ENCODE peak calls at places on chromosomes 7 and 10, in four cellular contexts. One of them, this sample, is unnamed.

GRCh38 chr7:92840309-92840708 is 3.9 kb upstream of the CDK6 start:
- DNase-seq in GM23338: peak; percentile 34
- DNase-seq in heart left ventricle: no peak
- DNase-seq in left lung: no peak
- DNase-seq in this sample: no peak

GRCh38 chr7:114939484-114940097 is 17.7 kb downstream of the MDFIC start:
- DNase-seq in GM23338: peak; percentile 23
- DNase-seq in heart left ventricle: no peak
- DNase-seq in left lung: no peak
- DNase-seq in this sample: no peak

GRCh38 chr7:46032936-46033335 is 111.9 kb upstream of the IGFBP3 start:
- DNase-seq in heart left ventricle: no peak
- DNase-seq in GM23338: no peak
- DNase-seq in left lung: no peak
- DNase-seq in this sample: no peak

GRCh38 chr7:143391462-143392404 is 10.6 kb downstream of the ZYX start:
- DNase-seq in left lung: no peak
- DNase-seq in heart left ventricle: peak; percentile 77
- DNase-seq in GM23338: no peak
- DNase-seq in this sample: peak; percentile 75

GRCh38 chr10:43340619-43341018 is 30.8 kb upstream of the FXYD4 start:
- DNase-seq in heart left ventricle: no peak
- DNase-seq in GM23338: no peak
- DNase-seq in left lung: peak; percentile 82
- DNase-seq in this sample: no peak

GRCh38 chr7:99132922-99133321 is 11.0 kb downstream of the SMURF1 start:
- DNase-seq in left lung: no peak
- DNase-seq in GM23338: no peak
- DNase-seq in heart left ventricle: no peak
- DNase-seq in this sample: no peak

GRCh38 chr10:33183658-33184057 is 150.8 kb downstream of the NRP1 start:
- DNase-seq in heart left ventricle: no peak
- DNase-seq in GM23338: no peak
- DNase-seq in left lung: no peak
- DNase-seq in this sample: no peak

GRCh38 chr7:4659551-4660286 is 22.4 kb upstream of the FOXK1 start:
- DNase-seq in left lung: no peak
- DNase-seq in GM23338: peak; percentile 70
- DNase-seq in heart left ventricle: no peak
- DNase-seq in this sample: no peak

GRCh38 chr7:69213882-69214281 is 384.4 kb upstream of the AUTS2 start:
- DNase-seq in GM23338: no peak
- DNase-seq in left lung: no peak
- DNase-seq in heart left ventricle: no peak
- DNase-seq in this sample: no peak

GRCh38 chr10:51879238-51879637 is 179.8 kb upstream of the CSTF2T start:
- DNase-seq in heart left ventricle: no peak
- DNase-seq in GM23338: no peak
- DNase-seq in left lung: no peak
- DNase-seq in this sample: peak; percentile 38

GRCh38 chr10:98338318-98338717 is 70.3 kb upstream of the LOXL4 start:
- DNase-seq in heart left ventricle: no peak
- DNase-seq in left lung: no peak
- DNase-seq in GM23338: no peak
- DNase-seq in this sample: no peak

GRCh38 chr7:1053816-1054370 is 9.5 kb downstream of the GPR146 start:
- DNase-seq in heart left ventricle: no peak
- DNase-seq in left lung: no peak
- DNase-seq in GM23338: no peak
- DNase-seq in this sample: no peak

GRCh38 chr10:30587522-30588031 is 42.0 kb downstream of the LYZL2 start:
- DNase-seq in heart left ventricle: peak; percentile 67
- DNase-seq in GM23338: peak; percentile 61
- DNase-seq in left lung: peak; percentile 69
- DNase-seq in this sample: no peak

GRCh38 chr7:12583181-12583580 is 12.7 kb downstream of the SCIN start:
- DNase-seq in left lung: no peak
- DNase-seq in heart left ventricle: no peak
- DNase-seq in GM23338: no peak
- DNase-seq in this sample: no peak

GRCh38 chr7:155805826-155806095 is 6.5 kb downstream of the SHH start:
- DNase-seq in left lung: no peak
- DNase-seq in heart left ventricle: no peak
- DNase-seq in GM23338: peak; percentile 31
- DNase-seq in this sample: no peak
- H3K4me3 ChIP-seq in left lung: peak overlapping the region; percentile 16
- H3K4me3 ChIP-seq in heart left ventricle: peak overlapping the region; percentile 15
- H3K4me3 ChIP-seq in GM23338: peak overlapping the region; percentile 55
- H3K4me3 ChIP-seq in this sample: peak overlapping the region; percentile 60

GRCh38 chr10:5887641-5888040 is 2.1 kb downstream of the ANKRD16 start:
- DNase-seq in heart left ventricle: no peak
- DNase-seq in left lung: no peak
- DNase-seq in GM23338: no peak
- DNase-seq in this sample: no peak
- H3K4me3 ChIP-seq in heart left ventricle: no peak overlapping the region
- H3K4me3 ChIP-seq in left lung: no peak overlapping the region
- H3K4me3 ChIP-seq in GM23338: peak overlapping the region; percentile 90
- H3K4me3 ChIP-seq in this sample: peak overlapping the region; percentile 94

GRCh38 chr10:11245510-11245909 is 227.8 kb downstream of the CELF2 start:
- DNase-seq in left lung: no peak
- DNase-seq in GM23338: no peak
- DNase-seq in heart left ventricle: no peak
- DNase-seq in this sample: no peak
- H3K4me3 ChIP-seq in left lung: no peak overlapping the region
- H3K4me3 ChIP-seq in GM23338: no peak overlapping the region
- H3K4me3 ChIP-seq in heart left ventricle: no peak overlapping the region
- H3K4me3 ChIP-seq in this sample: no peak overlapping the region

GRCh38 chr10:116272497-116273221 is at the start of gene GFRA1:
- DNase-seq in heart left ventricle: peak; percentile 65
- DNase-seq in left lung: no peak
- DNase-seq in GM23338: peak; percentile 81
- DNase-seq in this sample: no peak
- H3K4me3 ChIP-seq in heart left ventricle: peak within 1 kb of the TSS; percentile 42
- H3K4me3 ChIP-seq in left lung: peak within 1 kb of the TSS; percentile 21
- H3K4me3 ChIP-seq in GM23338: peak within 1 kb of the TSS; percentile 89
- H3K4me3 ChIP-seq in this sample: peak within 1 kb of the TSS; percentile 77

GRCh38 chr7:151851160-151851751 is 25.7 kb downstream of the PRKAG2 start:
- DNase-seq in left lung: peak; percentile 76
- DNase-seq in heart left ventricle: no peak
- DNase-seq in GM23338: no peak
- DNase-seq in this sample: no peak
- H3K4me3 ChIP-seq in left lung: no peak overlapping the region
- H3K4me3 ChIP-seq in heart left ventricle: no peak overlapping the region
- H3K4me3 ChIP-seq in GM23338: no peak overlapping the region
- H3K4me3 ChIP-seq in this sample: peak overlapping the region; percentile 57

GRCh38 chr10:119120875-119121274 is 17.0 kb downstream of the DENND10 start:
- DNase-seq in heart left ventricle: no peak
- DNase-seq in left lung: no peak
- DNase-seq in GM23338: no peak
- DNase-seq in this sample: no peak
- H3K4me3 ChIP-seq in heart left ventricle: no peak overlapping the region
- H3K4me3 ChIP-seq in left lung: no peak overlapping the region
- H3K4me3 ChIP-seq in GM23338: no peak overlapping the region
- H3K4me3 ChIP-seq in this sample: no peak overlapping the region

GRCh38 chr10:93722550-93722949 is 20.2 kb upstream of the FRA10AC1 start:
- DNase-seq in GM23338: no peak
- DNase-seq in left lung: no peak
- DNase-seq in heart left ventricle: no peak
- DNase-seq in this sample: no peak

GRCh38 chr10:93716771-93717170 is 14.4 kb upstream of the FRA10AC1 start:
- DNase-seq in heart left ventricle: no peak
- DNase-seq in GM23338: no peak
- DNase-seq in left lung: no peak
- DNase-seq in this sample: no peak

GRCh38 chr10:93715345-93715744 is 13.0 kb upstream of the FRA10AC1 start:
- DNase-seq in heart left ventricle: no peak
- DNase-seq in GM23338: no peak
- DNase-seq in left lung: no peak
- DNase-seq in this sample: no peak

GRCh38 chr10:93718937-93719725 is 16.7 kb upstream of the FRA10AC1 start:
- DNase-seq in left lung: no peak
- DNase-seq in heart left ventricle: no peak
- DNase-seq in GM23338: peak; percentile 30
- DNase-seq in this sample: no peak

GRCh38 chr10:93719901-93720300 is 17.5 kb upstream of the FRA10AC1 start:
- DNase-seq in left lung: no peak
- DNase-seq in GM23338: no peak
- DNase-seq in heart left ventricle: no peak
- DNase-seq in this sample: no peak
- H3K4me3 ChIP-seq in left lung: no peak overlapping the region
- H3K4me3 ChIP-seq in GM23338: peak overlapping the region; percentile 12
- H3K4me3 ChIP-seq in heart left ventricle: no peak overlapping the region
- H3K4me3 ChIP-seq in this sample: no peak overlapping the region

GRCh38 chr10:101938316-101939272 is 95.0 kb upstream of the KCNIP2 start:
- DNase-seq in GM23338: no peak
- DNase-seq in heart left ventricle: no peak
- DNase-seq in left lung: no peak
- DNase-seq in this sample: no peak

GRCh38 chr10:101941871-101942270 is 98.3 kb upstream of the KCNIP2 start:
- DNase-seq in heart left ventricle: no peak
- DNase-seq in left lung: no peak
- DNase-seq in GM23338: no peak
- DNase-seq in this sample: no peak

GRCh38 chr10:101940916-101941315 is 97.3 kb upstream of the KCNIP2 start:
- DNase-seq in heart left ventricle: no peak
- DNase-seq in left lung: no peak
- DNase-seq in GM23338: no peak
- DNase-seq in this sample: no peak

GRCh38 chr10:101939273-101939635 is 95.7 kb upstream of the KCNIP2 start:
- DNase-seq in left lung: no peak
- DNase-seq in heart left ventricle: no peak
- DNase-seq in GM23338: no peak
- DNase-seq in this sample: no peak

GRCh38 chr10:101939718-101940117 is 96.1 kb upstream of the KCNIP2 start:
- DNase-seq in left lung: no peak
- DNase-seq in GM23338: no peak
- DNase-seq in heart left ventricle: no peak
- DNase-seq in this sample: no peak
- H3K4me3 ChIP-seq in left lung: no peak overlapping the region
- H3K4me3 ChIP-seq in GM23338: no peak overlapping the region
- H3K4me3 ChIP-seq in heart left ventricle: peak overlapping the region; percentile 17
- H3K4me3 ChIP-seq in this sample: peak overlapping the region; percentile 4